ENCODE peak calls at places on chromosome 9, in five cellular contexts. One of them, this sample, is unnamed.

GRCh38 chr9:130923611-130924447 is 15.2 kb downstream of the FIBCD1 start:
- ATAC-seq in CD8-positive, alpha-beta T cell: no peak
- ATAC-seq in gastroesophageal sphincter: no peak
- ATAC-seq in HepG2: no peak
- ATAC-seq in Panc1: no peak
- ATAC-seq in this sample: no peak

GRCh38 chr9:130193531-130194405 is 21.6 kb downstream of the NCS1 start:
- ATAC-seq in CD8-positive, alpha-beta T cell: no peak
- ATAC-seq in gastroesophageal sphincter: peak
- ATAC-seq in HepG2: peak
- ATAC-seq in Panc1: no peak
- ATAC-seq in this sample: peak

GRCh38 chr9:134433101-134433500 is 106.8 kb downstream of the RXRA start:
- ATAC-seq in CD8-positive, alpha-beta T cell: no peak
- ATAC-seq in gastroesophageal sphincter: peak
- ATAC-seq in HepG2: no peak
- ATAC-seq in Panc1: peak
- ATAC-seq in this sample: peak

GRCh38 chr9:137007816-137008270 is 11.5 kb upstream of the CLIC3 start:
- ATAC-seq in CD8-positive, alpha-beta T cell: no peak
- ATAC-seq in gastroesophageal sphincter: no peak
- ATAC-seq in HepG2: peak
- ATAC-seq in Panc1: peak
- ATAC-seq in this sample: no peak

GRCh38 chr9:123111977-123112869 is 78.8 kb downstream of the GPR21 start:
- ATAC-seq in CD8-positive, alpha-beta T cell: peak
- ATAC-seq in gastroesophageal sphincter: peak
- ATAC-seq in HepG2: no peak
- ATAC-seq in Panc1: peak
- ATAC-seq in this sample: peak

GRCh38 chr9:106862115-106862945 is 636 bp upstream of the ZNF462 start:
- ATAC-seq in CD8-positive, alpha-beta T cell: no peak
- ATAC-seq in gastroesophageal sphincter: no peak
- ATAC-seq in HepG2: no peak
- ATAC-seq in Panc1: peak
- ATAC-seq in this sample: peak

GRCh38 chr9:33813712-33814641 is 3.0 kb upstream of the UBE2R2 start:
- ATAC-seq in CD8-positive, alpha-beta T cell: no peak
- ATAC-seq in gastroesophageal sphincter: no peak
- ATAC-seq in HepG2: no peak
- ATAC-seq in Panc1: peak
- ATAC-seq in this sample: no peak

GRCh38 chr9:72030762-72031161 is 29.7 kb downstream of the C9orf57 start:
- ATAC-seq in CD8-positive, alpha-beta T cell: no peak
- ATAC-seq in gastroesophageal sphincter: no peak
- ATAC-seq in HepG2: no peak
- ATAC-seq in Panc1: no peak
- ATAC-seq in this sample: no peak

GRCh38 chr9:114467226-114467750 is 38.0 kb downstream of the WHRN start:
- ATAC-seq in CD8-positive, alpha-beta T cell: no peak
- ATAC-seq in gastroesophageal sphincter: no peak
- ATAC-seq in HepG2: no peak
- ATAC-seq in Panc1: no peak
- ATAC-seq in this sample: no peak

GRCh38 chr9:136619742-136620440 is 42.8 kb upstream of the EGFL7 start:
- ATAC-seq in CD8-positive, alpha-beta T cell: no peak
- ATAC-seq in gastroesophageal sphincter: peak
- ATAC-seq in HepG2: peak
- ATAC-seq in Panc1: no peak
- ATAC-seq in this sample: no peak

GRCh38 chr9:137723396-137724113 is 104.8 kb downstream of the EHMT1 start:
- ATAC-seq in CD8-positive, alpha-beta T cell: no peak
- ATAC-seq in gastroesophageal sphincter: no peak
- ATAC-seq in HepG2: no peak
- ATAC-seq in Panc1: no peak
- ATAC-seq in this sample: no peak

GRCh38 chr9:1102010-1102712 is 52.0 kb downstream of the DMRT2 start:
- ATAC-seq in CD8-positive, alpha-beta T cell: no peak
- ATAC-seq in gastroesophageal sphincter: no peak
- ATAC-seq in HepG2: no peak
- ATAC-seq in Panc1: no peak
- ATAC-seq in this sample: no peak

GRCh38 chr9:23658859-23659258 is 167.2 kb downstream of the ELAVL2 start:
- ATAC-seq in CD8-positive, alpha-beta T cell: no peak
- ATAC-seq in gastroesophageal sphincter: no peak
- ATAC-seq in HepG2: no peak
- ATAC-seq in Panc1: no peak
- ATAC-seq in this sample: no peak

GRCh38 chr9:108142504-108143201 is 653.1 kb upstream of the KLF4 start:
- ATAC-seq in CD8-positive, alpha-beta T cell: no peak
- ATAC-seq in gastroesophageal sphincter: peak
- ATAC-seq in HepG2: peak
- ATAC-seq in Panc1: no peak
- ATAC-seq in this sample: no peak

GRCh38 chr9:21904776-21905175 is 89.4 kb downstream of the CDKN2A start:
- ATAC-seq in CD8-positive, alpha-beta T cell: no peak
- ATAC-seq in gastroesophageal sphincter: no peak
- ATAC-seq in HepG2: peak
- ATAC-seq in Panc1: no peak
- ATAC-seq in this sample: no peak

This sample was measured in SK-N-SH treated with all-trans-retinoic acid at 6 μM for 48 hours.